ENCODE peak calls at places on chromosomes 16 and 17, in eight cellular contexts. W is osteoblast, Y is heart right ventricle, O is dorsolateral prefrontal cortex, L is iris pigment epithelial cell, Z is HT1080, C is Peyer's patch, Q is epithelial cell of prostate. V is an unnamed sample.

GRCh38 chr16:24984903-24985675 is 30.1 kb downstream of the ARHGAP17 start:
- DNase-seq in W (peak; percentile 81), Y (no peak), O (no peak), L (no peak), Z (no peak), C (no peak), Q (no peak), V (no peak)

GRCh38 chr17:5042152-5043022 is 7.2 kb upstream of the SLC52A1 start:
- DNase-seq in W (no peak), Y (no peak), O (no peak), L (no peak), Z (no peak), C (no peak), Q (no peak), V (no peak)

GRCh38 chr17:17179371-17179827 is 26.7 kb downstream of the PLD6 start:
- DNase-seq in W (peak; percentile 18), Y (no peak), O (no peak), L (peak; percentile 26), Z (peak; percentile 67), C (no peak), Q (no peak), V (no peak)

GRCh38 chr16:84985079-84986065 is 26.0 kb downstream of the ZDHHC7 start:
- DNase-seq in W (peak; percentile 94), Y (no peak), O (no peak), L (peak; percentile 86), Z (peak; percentile 76), C (no peak), Q (no peak), V (no peak)

GRCh38 chr17:67950945-67951344 is 45.3 kb downstream of the C17orf58 start:
- DNase-seq in W (no peak), Y (no peak), O (no peak), L (no peak), Z (no peak), C (no peak), Q (no peak), V (no peak)

GRCh38 chr17:6374761-6375312 is 60.1 kb downstream of the AIPL1 start:
- DNase-seq in W (no peak), Y (no peak), O (no peak), L (peak; percentile 38), Z (peak; percentile 60), C (no peak), Q (peak; percentile 55), V (no peak)

GRCh38 chr16:84007946-84008345 is 34.6 kb downstream of the SLC38A8 start:
- DNase-seq in W (no peak), Y (no peak), O (no peak), L (no peak), Z (no peak), C (no peak), Q (no peak), V (no peak)

GRCh38 chr17:79116575-79117368 is 42.1 kb downstream of the ENGASE start:
- DNase-seq in W (no peak), Y (no peak), O (no peak), L (no peak), Z (no peak), C (no peak), Q (no peak), V (no peak)

GRCh38 chr16:77408607-77409006 is 26.2 kb downstream of the ADAMTS18 start:
- DNase-seq in W (no peak), Y (no peak), O (no peak), L (no peak), Z (no peak), C (no peak), Q (no peak), V (no peak)